ENCODE peak calls at places on chromosomes 3 and 15, in nine cellular contexts. S is naive B cell; D is stimulated activated CD8-positive, alpha-beta memory T cell treated with anti-CD3 and anti-CD28 coated beads, Interleukin-4, amount 100 ng/mL, for 4 hours; J is activated B cell treated with CpG ODN at 0.5 μM for 24 hours; Y is nucleus accumbens; A is NCI-H1092 treated with DMSO at 0.1 percent for 48 hours; X is ELR; R is HL-60; M is activated T-helper 9 cell treated with anti-CD3 and anti-CD28 coated beads, Interleukin-2, amount 50 U/mL, for 16 hours. W is an unnamed sample.
A peak's percentile ranks its signal among the peaks of the same experiment; 100 is the strongest.

GRCh38 chr3:7190094-7190493 is 329.2 kb downstream of the GRM7 start:
- DNase-seq in S (no peak), D (no peak), J (no peak), Y (no peak), A (no peak), X (no peak), R (no peak), M (no peak), W (peak; percentile 1)

GRCh38 chr15:75030023-75030413 is 6.6 kb downstream of the PPCDC start:
- DNase-seq in S (no peak), D (no peak), J (no peak), Y (no peak), A (no peak), X (peak; percentile 43), R (no peak), M (no peak), W (no peak)

GRCh38 chr3:118802325-118803095 is 232.1 kb downstream of the IGSF11 start:
- DNase-seq in S (no peak), D (no peak), J (no peak), Y (no peak), A (peak; percentile 68), X (no peak), R (no peak), M (no peak), W (no peak)

GRCh38 chr3:8954938-8955763 is 8.1 kb downstream of the RAD18 start:
- DNase-seq in S (peak; percentile 48), D (no peak), J (no peak), Y (no peak), A (no peak), X (peak; percentile 24), R (peak; percentile 58), M (no peak), W (no peak)

GRCh38 chr3:38985581-38985980 is 66.2 kb downstream of the SCN11A start:
- DNase-seq in S (no peak), D (no peak), J (no peak), Y (no peak), A (no peak), X (peak; percentile 68), R (no peak), M (no peak), W (no peak)

GRCh38 chr3:132892956-132893355 is 145.2 kb upstream of the TMEM108 start:
- DNase-seq in S (no peak), D (no peak), J (no peak), Y (no peak), A (no peak), X (no peak), R (no peak), M (no peak), W (no peak)

GRCh38 chr3:169636928-169637327 is 26.6 kb downstream of the MECOM start:
- DNase-seq in S (no peak), D (no peak), J (no peak), Y (no peak), A (no peak), X (no peak), R (no peak), M (no peak), W (no peak)

GRCh38 chr3:46565113-46565490 is 1.0 kb downstream of the LRRC2 start:
- DNase-seq in S (no peak), D (no peak), J (no peak), Y (no peak), A (no peak), X (no peak), R (no peak), M (no peak), W (no peak)

GRCh38 chr15:38872732-38873131 is 308.1 kb upstream of the RASGRP1 start:
- DNase-seq in S (no peak), D (no peak), J (no peak), Y (no peak), A (no peak), X (no peak), R (no peak), M (no peak), W (no peak)

GRCh38 chr3:194279701-194280360 is 71.3 kb downstream of the CPN2 start:
- DNase-seq in S (no peak), D (no peak), J (no peak), Y (no peak), A (no peak), X (no peak), R (no peak), M (no peak), W (no peak)

GRCh38 chr15:33789141-33789540 is 179.2 kb upstream of the CHRM5 start:
- DNase-seq in S (no peak), D (no peak), J (no peak), Y (no peak), A (no peak), X (peak; percentile 49), R (no peak), M (no peak), W (no peak)

GRCh38 chr3:60363817-60364216 is 887.4 kb downstream of the FHIT start:
- DNase-seq in S (no peak), D (no peak), J (no peak), Y (no peak), A (no peak), X (no peak), R (no peak), M (no peak), W (no peak)

W was measured in glomerular endothelial cell.